ENCODE peak calls at places on chromosomes 16 and 17, in four cellular contexts. W is kidney glomerular epithelial cell, R is endothelial cell, J is BE2C. V is an unnamed sample.

GRCh38 chr17:32102697-32103096 is 39.6 kb upstream of the RHOT1 start:
- DNase-seq in W (no peak), R (no peak), J (no peak), V (no peak)

GRCh38 chr16:87949071-87949744 is 2.0 kb upstream of the BANP start:
- DNase-seq in W (no peak), R (no peak), J (no peak), V (no peak)

GRCh38 chr16:81967358-81967757 is 43.9 kb downstream of the SDR42E1 start:
- DNase-seq in W (no peak), R (no peak), J (no peak), V (no peak)

GRCh38 chr16:8853611-8854010 is 15.2 kb downstream of the CARHSP1 start:
- DNase-seq in W (no peak), R (no peak), J (no peak), V (no peak)

GRCh38 chr16:88753191-88753590 is 31.8 kb downstream of the PIEZO1 start:
- DNase-seq in W (no peak), R (no peak), J (no peak), V (no peak)

GRCh38 chr16:16108759-16109158 is 114.5 kb downstream of the ABCC6 start:
- DNase-seq in W (no peak), R (no peak), J (no peak), V (no peak)

GRCh38 chr16:67364610-67365256 is 28.6 kb downstream of the TPPP3 start:
- DNase-seq in W (no peak), R (no peak), J (no peak), V (no peak)

GRCh38 chr17:41340934-41341861 is 9.4 kb downstream of the KRT33A start:
- DNase-seq in W (no peak), R (no peak), J (no peak), V (no peak)

GRCh38 chr16:9687737-9688319 is 494.4 kb downstream of the GRIN2A start:
- DNase-seq in W (no peak), R (no peak), J (no peak), V (no peak)

GRCh38 chr17:68700391-68700790 is 99.2 kb upstream of the FAM20A start:
- DNase-seq in W (no peak), R (no peak), J (no peak), V (no peak)

GRCh38 chr17:71402661-71403141 is 718.1 kb upstream of the SOX9 start:
- DNase-seq in W (no peak), R (no peak), J (no peak), V (no peak)

GRCh38 chr17:57586099-57586702 is 158.9 kb downstream of the CCDC182 start:
- DNase-seq in W (no peak), R (no peak), J (peak), V (no peak)

GRCh38 chr17:31726980-31727427 is 132.0 kb downstream of the COPRS start:
- DNase-seq in W (no peak), R (no peak), J (no peak), V (no peak)

GRCh38 chr16:4613636-4614570 is 785 bp downstream of the UBALD1 start:
- DNase-seq in W (peak), R (peak), J (peak), V (peak)

GRCh38 chr17:4679652-4680051 is 24.3 kb downstream of the PELP1 start:
- DNase-seq in W (peak), R (no peak), J (no peak), V (no peak)

GRCh38 chr16:28497861-28498599 is 3.6 kb downstream of the APOBR start:
- DNase-seq in W (no peak), R (no peak), J (no peak), V (no peak)

GRCh38 chr17:50059256-50059655 is 3.3 kb downstream of the ITGA3 start:
- DNase-seq in W (no peak), R (no peak), J (no peak), V (no peak)

GRCh38 chr17:7593296-7593695 is 3.4 kb upstream of the SOX15 start:
- DNase-seq in W (no peak), R (no peak), J (no peak), V (no peak)

V was measured in D341Med.